ENCODE peak calls at places on chromosome 22, in eight cellular contexts. I is lung; U is stomach; V is CD8-positive, alpha-beta T cell; J is spleen; D is ascending aorta; W is psoas muscle; Q is mucosa of descending colon. N is an unnamed sample.

GRCh38 chr22:39369186-39369585 is 19.4 kb downstream of the SYNGR1 start:
- DNase-seq in I (no peak), U (no peak), V (no peak), J (no peak), D (no peak), W (no peak), Q (no peak), N (no peak)

GRCh38 chr22:49373289-49373666 is 454.4 kb downstream of the BRD1 start:
- DNase-seq in I (peak; percentile 27), U (no peak), V (peak; percentile 35), J (peak; percentile 41), D (no peak), W (no peak), Q (no peak), N (no peak)

GRCh38 chr22:19855504-19856409 is 1.1 kb upstream of the GNB1L start:
- DNase-seq in I (peak; percentile 68), U (peak; percentile 56), V (peak; percentile 74), J (peak; percentile 85), D (no peak), W (peak; percentile 62), Q (peak; percentile 73), N (peak; percentile 71)

GRCh38 chr22:32055069-32055468 is 12.0 kb downstream of the SLC5A1 start:
- DNase-seq in I (no peak), U (no peak), V (no peak), J (no peak), D (no peak), W (no peak), Q (no peak), N (no peak)

GRCh38 chr22:48098243-48098935 is 1335.9 kb downstream of the TBC1D22A start:
- DNase-seq in I (no peak), U (no peak), V (no peak), J (no peak), D (no peak), W (no peak), Q (no peak), N (no peak)

GRCh38 chr22:32469799-32470212 is 4.8 kb upstream of the FBXO7 start:
- DNase-seq in I (no peak), U (no peak), V (no peak), J (no peak), D (no peak), W (no peak), Q (no peak), N (peak; percentile 86)

GRCh38 chr22:23678133-23678532 is 12.7 kb upstream of the RGL4 start:
- DNase-seq in I (no peak), U (no peak), V (no peak), J (peak; percentile 15), D (no peak), W (no peak), Q (no peak), N (no peak)

GRCh38 chr22:27420186-27420816 is 381.3 kb downstream of the MN1 start:
- DNase-seq in I (no peak), U (no peak), V (no peak), J (peak; percentile 29), D (no peak), W (no peak), Q (no peak), N (no peak)

GRCh38 chr22:17781319-17782031 is 7.2 kb upstream of the BID start:
- DNase-seq in I (no peak), U (no peak), V (peak; percentile 73), J (no peak), D (no peak), W (peak; percentile 54), Q (no peak), N (peak; percentile 76)

GRCh38 chr22:38649841-38650522 is 6.2 kb downstream of the FAM227A start:
- DNase-seq in I (no peak), U (no peak), V (no peak), J (no peak), D (no peak), W (no peak), Q (no peak), N (no peak)

GRCh38 chr22:19201858-19202798 is 23.6 kb upstream of the SLC25A1 start:
- DNase-seq in I (no peak), U (no peak), V (no peak), J (no peak), D (no peak), W (peak; percentile 65), Q (no peak), N (no peak)

GRCh38 chr22:20948450-20948849 is 18.6 kb upstream of the AIFM3 start:
- DNase-seq in I (no peak), U (no peak), V (no peak), J (no peak), D (no peak), W (no peak), Q (peak; percentile 40), N (no peak)

GRCh38 chr22:39176673-39177455 is 24.4 kb upstream of the CBX7 start:
- DNase-seq in I (no peak), U (no peak), V (no peak), J (no peak), D (no peak), W (no peak), Q (no peak), N (no peak)

GRCh38 chr22:22061085-22062077 is 78.8 kb upstream of the TOP3B start:
- DNase-seq in I (no peak), U (no peak), V (no peak), J (no peak), D (no peak), W (no peak), Q (no peak), N (peak; percentile 45)

GRCh38 chr22:32866953-32867352 is 65.4 kb downstream of the TIMP3 start:
- DNase-seq in I (no peak), U (no peak), V (no peak), J (no peak), D (no peak), W (no peak), Q (no peak), N (peak; percentile 4)

GRCh38 chr22:48449466-48450187 is 1378.0 kb downstream of the BRD1 start:
- DNase-seq in I (no peak), U (no peak), V (no peak), J (peak; percentile 51), D (no peak), W (no peak), Q (no peak), N (no peak)

GRCh38 chr22:36211237-36211881 is 9.8 kb upstream of the APOL4 start:
- DNase-seq in I (no peak), U (no peak), V (no peak), J (no peak), D (no peak), W (no peak), Q (no peak), N (peak; percentile 38)

GRCh38 chr22:24138649-24139420 is 42.5 kb upstream of the SUSD2 start:
- DNase-seq in I (no peak), U (no peak), V (no peak), J (no peak), D (no peak), W (no peak), Q (no peak), N (no peak)

GRCh38 chr22:30923168-30923900 is 45.2 kb downstream of the MORC2 start:
- DNase-seq in I (no peak), U (no peak), V (no peak), J (no peak), D (no peak), W (no peak), Q (no peak), N (no peak)

GRCh38 chr22:33687464-33687863 is 232.8 kb downstream of the LARGE1 start:
- DNase-seq in I (no peak), U (no peak), V (no peak), J (no peak), D (no peak), W (no peak), Q (no peak), N (no peak)

GRCh38 chr22:47293368-47294221 is 531.1 kb downstream of the TBC1D22A start:
- DNase-seq in I (no peak), U (no peak), V (peak; percentile 29), J (no peak), D (no peak), W (no peak), Q (no peak), N (no peak)

DNA sequence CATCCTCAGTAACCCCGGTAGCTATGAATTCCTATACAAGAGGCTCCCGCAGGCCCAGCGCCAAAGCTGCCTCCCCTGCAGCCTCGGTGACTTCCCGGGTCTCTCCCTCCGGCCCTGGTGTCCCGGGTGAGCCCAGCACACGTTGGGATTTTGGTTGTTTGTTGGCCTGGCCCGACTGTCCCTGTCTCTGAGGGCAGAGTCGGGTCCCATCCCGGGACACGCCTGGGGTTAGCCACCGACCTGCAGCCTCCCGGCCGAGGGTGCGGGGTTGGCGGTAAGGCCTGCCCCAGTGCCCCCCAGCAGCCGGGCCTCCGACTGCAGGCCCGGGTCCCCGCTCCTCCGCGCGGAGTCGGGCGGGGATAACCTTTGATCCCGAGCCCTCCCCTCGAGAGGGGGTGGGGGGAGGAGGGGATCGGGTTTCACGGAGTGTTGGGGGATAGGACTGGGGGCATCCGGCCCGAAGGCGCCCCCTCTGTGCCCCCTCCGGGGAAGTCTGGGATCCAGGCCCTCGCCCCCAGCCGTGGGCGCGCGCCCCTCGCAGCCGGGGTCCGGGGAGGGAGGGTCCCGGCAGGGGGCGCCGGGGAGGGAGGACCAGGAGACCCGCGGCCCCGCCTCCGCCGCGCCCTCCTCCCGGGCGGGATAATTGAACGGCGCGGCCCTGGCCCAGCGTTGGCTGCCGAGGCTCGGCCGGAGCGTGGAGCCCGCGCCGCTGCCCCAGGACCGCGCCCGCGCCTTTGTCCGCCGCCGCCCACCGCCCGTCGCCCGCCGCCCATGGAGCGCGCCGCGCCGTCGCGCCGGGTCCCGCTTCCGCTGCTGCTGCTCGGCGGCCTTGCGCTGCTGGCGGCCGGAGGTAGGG is at the start of gene FBLN1:
- DNase-seq in I (no peak), U (no peak), V (no peak), J (no peak), D (no peak), W (peak; percentile 62), Q (peak; percentile 52), N (peak; percentile 68)
- TF ChIP-seq CTCF in I (no peak), U (no peak), V (no peak), J (no peak), D (peak; percentile 16), W (no peak), Q (no peak), N (peak; percentile 34)

GRCh38 chr22:28977481-28977971 is 84.1 kb downstream of the C22orf31 start:
- DNase-seq in I (no peak), U (peak; percentile 31), V (no peak), J (no peak), D (no peak), W (no peak), Q (no peak), N (peak; percentile 44)
- H3K4me3 ChIP-seq in I (no peak overlapping the region), U (peak overlapping the region; percentile 26), V (no peak overlapping the region), J (peak overlapping the region; percentile 37), D (peak overlapping the region; percentile 56), W (peak overlapping the region; percentile 46), Q (no peak overlapping the region), N (peak overlapping the region; percentile 30)

GRCh38 chr22:25898707-25899365 is 156.8 kb downstream of the MYO18B start:
- DNase-seq in I (no peak), U (no peak), V (no peak), J (no peak), D (no peak), W (no peak), Q (no peak), N (no peak)
- TF ChIP-seq CTCF in I (no peak), U (no peak), V (no peak), J (no peak), D (no peak), W (no peak), Q (no peak), N (no peak)

DNA sequence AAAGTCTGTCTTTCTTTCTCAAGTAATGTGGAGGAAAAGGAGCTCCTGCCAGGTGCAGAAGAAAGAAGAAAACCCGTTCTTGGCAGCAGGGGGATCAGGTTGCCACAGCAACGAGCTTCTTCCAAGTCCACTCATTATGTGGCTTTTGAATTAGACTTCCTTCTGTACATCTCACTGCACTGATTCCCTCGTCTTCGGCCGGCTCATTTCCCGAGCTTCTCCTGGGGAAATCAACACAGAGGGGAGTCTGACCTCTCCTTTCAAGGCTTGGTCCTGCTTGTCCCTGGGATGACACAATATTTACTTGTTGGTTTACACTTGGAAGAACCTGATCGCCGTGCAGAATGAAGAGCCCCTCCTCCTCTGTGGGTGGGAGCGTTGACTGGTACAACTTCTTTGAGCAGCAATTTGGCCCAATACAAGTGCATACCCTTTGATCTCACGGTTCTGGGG is 35.3 kb downstream of the MCHR1 start:
- DNase-seq in I (no peak), U (no peak), V (no peak), J (no peak), D (no peak), W (peak; percentile 11), Q (no peak), N (no peak)
- H3K4me3 ChIP-seq in I (no peak overlapping the region), U (no peak overlapping the region), V (no peak overlapping the region), J (no peak overlapping the region), D (no peak overlapping the region), W (no peak overlapping the region), Q (no peak overlapping the region), N (no peak overlapping the region)